ENCODE peak calls at places on chromosomes 11 and 22, in six cellular contexts. C, R, E, T, O and Z are unnamed samples.

GRCh38 chr22:27879923-27880322 is 39.1 kb downstream of the PITPNB start:
- DNase-seq in C (peak), R (peak), E (no peak), T (peak), O (no peak), Z (peak)

GRCh38 chr22:19448076-19448607 is 631 bp upstream of the C22orf39 start:
- DNase-seq in C (peak), R (no peak), E (peak), T (peak), O (no peak), Z (peak)

GRCh38 chr11:1783725-1784529 is 20.2 kb upstream of the CTSD start:
- DNase-seq in C (no peak), R (no peak), E (no peak), T (no peak), O (no peak), Z (no peak)

GRCh38 chr11:125940145-125940544 is 5.7 kb upstream of the VSIG10L2 start:
- DNase-seq in C (no peak), R (no peak), E (no peak), T (no peak), O (no peak), Z (no peak)

GRCh38 chr11:67027483-67027930 is 4.6 kb downstream of the SYT12 start:
- DNase-seq in C (no peak), R (no peak), E (no peak), T (no peak), O (no peak), Z (no peak)

GRCh38 chr11:95364324-95365295 is 133.6 kb upstream of the SESN3 start:
- DNase-seq in C (peak), R (peak), E (no peak), T (no peak), O (no peak), Z (peak)

GRCh38 chr22:20996598-20997535 is 5.1 kb downstream of the THAP7 start:
- DNase-seq in C (no peak), R (no peak), E (no peak), T (no peak), O (no peak), Z (no peak)

GRCh38 chr22:35022291-35022690 is 43.7 kb upstream of the ISX start:
- DNase-seq in C (no peak), R (no peak), E (no peak), T (no peak), O (no peak), Z (no peak)

GRCh38 chr11:116379185-116379828 is 393.5 kb downstream of the BUD13 start:
- DNase-seq in C (peak), R (no peak), E (no peak), T (peak), O (no peak), Z (peak)

GRCh38 chr11:15114501-15115475 is at the start of gene INSC:
- DNase-seq in C (peak), R (no peak), E (no peak), T (peak), O (no peak), Z (no peak)

GRCh38 chr22:19932367-19933206 is 9.0 kb upstream of the COMT start:
- DNase-seq in C (no peak), R (no peak), E (no peak), T (no peak), O (no peak), Z (no peak)

GRCh38 chr11:304915-305833 is 2.4 kb upstream of the IFITM2 start:
- DNase-seq in C (peak), R (peak), E (peak), T (peak), O (peak), Z (peak)

GRCh38 chr11:71425851-71426250 is 22.3 kb downstream of the DHCR7 start:
- DNase-seq in C (no peak), R (no peak), E (no peak), T (no peak), O (no peak), Z (no peak)

GRCh38 chr11:13338437-13339069 is 61.0 kb downstream of the BMAL1 start:
- DNase-seq in C (peak), R (peak), E (no peak), T (no peak), O (no peak), Z (peak)

GRCh38 chr11:65887026-65887722 is 1.1 kb downstream of the FIBP start:
- DNase-seq in C (no peak), R (no peak), E (no peak), T (no peak), O (no peak), Z (no peak)

GRCh38 chr22:35785181-35785923 is 67.7 kb downstream of the APOL5 start:
- DNase-seq in C (peak), R (peak), E (no peak), T (no peak), O (no peak), Z (no peak)

GRCh38 chr11:11171285-11171684 is 181.8 kb downstream of the CSNK2A3 start:
- DNase-seq in C (no peak), R (no peak), E (no peak), T (no peak), O (no peak), Z (peak)

GRCh38 chr22:27985323-27986275 is 66.5 kb upstream of the PITPNB start:
- DNase-seq in C (no peak), R (no peak), E (no peak), T (no peak), O (no peak), Z (no peak)

GRCh38 chr11:2778630-2779498 is 79.1 kb upstream of the KCNQ1OT1 start:
- DNase-seq in C (peak), R (no peak), E (peak), T (no peak), O (peak), Z (peak)

GRCh38 chr22:46504586-46504985 is 32.8 kb downstream of the CELSR1 start:
- DNase-seq in C (no peak), R (no peak), E (no peak), T (no peak), O (no peak), Z (no peak)

GRCh38 chr11:58845342-58845741 is 838 bp upstream of the GLYATL2 start:
- DNase-seq in C (no peak), R (no peak), E (no peak), T (no peak), O (no peak), Z (no peak)

GRCh38 chr22:26516503-26516902 is 4.2 kb upstream of the TFIP11 start:
- DNase-seq in C (no peak), R (no peak), E (no peak), T (no peak), O (no peak), Z (no peak)

GRCh38 chr22:44033689-44034088 is 9.6 kb downstream of the PARVB start:
- DNase-seq in C (no peak), R (no peak), E (no peak), T (peak), O (no peak), Z (peak)

GRCh38 chr11:71305451-71306125 is 53.2 kb upstream of the SHANK2 start:
- DNase-seq in C (no peak), R (no peak), E (no peak), T (no peak), O (no peak), Z (no peak)

GRCh38 chr11:104668797-104669463 is 229.3 kb downstream of the CASP12 start:
- DNase-seq in C (peak), R (peak), E (no peak), T (no peak), O (no peak), Z (peak)

GRCh38 chr11:69265911-69266510 is 27.9 kb upstream of the MYEOV start:
- DNase-seq in C (no peak), R (no peak), E (no peak), T (no peak), O (no peak), Z (no peak)

GRCh38 chr11:19628018-19628417 is 84.6 kb upstream of the NAV2 start:
- DNase-seq in C (peak), R (peak), E (no peak), T (no peak), O (no peak), Z (peak)